ENCODE peak calls at places on chromosomes 12 and 14, in six cellular contexts. O is left kidney, W is HEK293T, T is NCI-H2029 treated with DMSO at 0.1 percent for 48 hours, N is colonic mucosa, I is RPMI8226. H is an unnamed sample.

GRCh38 chr12:66120477-66120876 is 10.1 kb downstream of the LLPH start:
- DNase-seq in O (no peak), W (no peak), T (no peak), N (no peak), I (no peak), H (no peak)

GRCh38 chr12:6552140-6552551 is 3.7 kb downstream of the IFFO1 start:
- DNase-seq in O (no peak), W (no peak), T (no peak), N (no peak), I (no peak), H (no peak)

GRCh38 chr14:57889245-57889644 is 23.4 kb upstream of the SLC35F4 start:
- DNase-seq in O (no peak), W (no peak), T (peak), N (no peak), I (peak), H (no peak)

GRCh38 chr12:90831712-90832111 is 123.3 kb downstream of the CCER1 start:
- DNase-seq in O (no peak), W (no peak), T (no peak), N (no peak), I (no peak), H (no peak)

GRCh38 chr12:104976703-104977102 is 9.4 kb upstream of the NOPCHAP1 start:
- DNase-seq in O (no peak), W (no peak), T (no peak), N (no peak), I (no peak), H (no peak)

GRCh38 chr12:5309654-5310053 is 122.3 kb upstream of the NTF3 start:
- DNase-seq in O (peak), W (no peak), T (peak), N (no peak), I (no peak), H (no peak)

GRCh38 chr12:33536431-33536830 is 96.8 kb upstream of the SYT10 start:
- DNase-seq in O (no peak), W (no peak), T (no peak), N (no peak), I (no peak), H (no peak)

GRCh38 chr12:47905313-47905730 is 528 bp upstream of the VDR start:
- DNase-seq in O (peak), W (peak), T (no peak), N (peak), I (no peak), H (no peak)

GRCh38 chr12:75837700-75838099 is 193.9 kb downstream of the PHLDA1 start:
- DNase-seq in O (peak), W (no peak), T (no peak), N (peak), I (no peak), H (no peak)

GRCh38 chr12:21773799-21774198 is 707 bp downstream of the KCNJ8 start:
- DNase-seq in O (peak), W (no peak), T (no peak), N (no peak), I (no peak), H (no peak)

GRCh38 chr12:117365072-117365616 is 3.7 kb upstream of the NOS1 start:
- DNase-seq in O (peak), W (no peak), T (no peak), N (no peak), I (no peak), H (no peak)

GRCh38 chr12:117105902-117106301 is 6.7 kb upstream of the TESC start:
- DNase-seq in O (peak), W (no peak), T (peak), N (peak), I (peak), H (no peak)

GRCh38 chr12:105279460-105280056 is 43.6 kb upstream of the APPL2 start:
- DNase-seq in O (peak), W (peak), T (no peak), N (peak), I (peak), H (no peak)

GRCh38 chr14:94893411-94894160 is 123.7 kb upstream of the GSC start:
- DNase-seq in O (no peak), W (no peak), T (no peak), N (no peak), I (no peak), H (no peak)

GRCh38 chr14:100022772-100023451 is 42.3 kb upstream of the EVL start:
- DNase-seq in O (peak), W (peak), T (no peak), N (no peak), I (no peak), H (no peak)

GRCh38 chr12:63978519-63978918 is 134.0 kb downstream of the SRGAP1 start:
- DNase-seq in O (no peak), W (no peak), T (no peak), N (no peak), I (no peak), H (peak)

GRCh38 chr12:52990206-52990605 is 16.1 kb upstream of the EIF4B start:
- DNase-seq in O (no peak), W (no peak), T (no peak), N (no peak), I (no peak), H (no peak)

GRCh38 chr14:105480807-105481801 is 5.6 kb upstream of the CRIP1 start:
- DNase-seq in O (peak), W (peak), T (peak), N (peak), I (peak), H (no peak)

GRCh38 chr14:55794655-55795583 is 214.9 kb downstream of the KTN1 start:
- DNase-seq in O (no peak), W (no peak), T (no peak), N (peak), I (no peak), H (no peak)

GRCh38 chr12:32907166-32907565 is 10.6 kb upstream of the PKP2 start:
- DNase-seq in O (no peak), W (no peak), T (no peak), N (no peak), I (no peak), H (no peak)

GRCh38 chr12:50257226-50258166 is 25.8 kb downstream of the LIMA1 start:
- DNase-seq in O (no peak), W (no peak), T (peak), N (peak), I (no peak), H (no peak)

GRCh38 chr14:105086833-105087307 is 21.6 kb upstream of the GPR132 start:
- DNase-seq in O (peak), W (peak), T (no peak), N (peak), I (peak), H (no peak)

GRCh38 chr14:92690171-92691011 is 58.0 kb downstream of the LGMN start:
- DNase-seq in O (peak), W (peak), T (peak), N (peak), I (peak), H (no peak)

GRCh38 chr14:65230287-65230728 is 128.0 kb upstream of the MAX start:
- DNase-seq in O (peak), W (no peak), T (peak), N (no peak), I (no peak), H (no peak)

GRCh38 chr14:25259470-25259869 is 209.5 kb upstream of the STXBP6 start:
- DNase-seq in O (no peak), W (no peak), T (no peak), N (no peak), I (no peak), H (no peak)

GRCh38 chr12:1616233-1617066 is 12.6 kb upstream of the WNT5B start:
- DNase-seq in O (no peak), W (no peak), T (no peak), N (no peak), I (no peak), H (no peak)